ENCODE peak calls at places on chromosomes 12 and 14, in five cellular contexts. E is iris pigment epithelial cell, I is HS-5, N is HEK293T, X is GM18507. Q is an unnamed sample.

GRCh38 chr12:128879898-128880764 is 26.9 kb downstream of the GLT1D1 start:
- DNase-seq in N (no peak), I (no peak), E (no peak), X (no peak), Q (no peak)

GRCh38 chr12:23049180-23049579 is 424.2 kb downstream of the ETNK1 start:
- DNase-seq in I (no peak), N (no peak), E (peak), X (no peak), Q (no peak)

GRCh38 chr12:83700858-83701257 is 1014.2 kb downstream of the TMTC2 start:
- DNase-seq in E (peak), X (no peak), N (no peak), I (no peak), Q (no peak)

GRCh38 chr14:81625343-81625742 is 91.7 kb upstream of the SEL1L start:
- DNase-seq in E (peak), I (no peak), N (peak), X (no peak), Q (no peak)

GRCh38 chr12:67517181-67517887 is 131.2 kb upstream of the DYRK2 start:
- DNase-seq in X (no peak), I (no peak), N (no peak), E (peak), Q (no peak)

GRCh38 chr14:62947291-62947690 is 98.0 kb downstream of the KCNH5 start:
- DNase-seq in I (no peak), N (no peak), E (no peak), X (no peak), Q (no peak)

GRCh38 chr12:52496590-52497071 is 3.6 kb upstream of the KRT6A start:
- DNase-seq in I (peak), E (peak), N (no peak), X (no peak), Q (no peak)

GRCh38 chr12:81176796-81177195 is 98.9 kb downstream of the ACSS3 start:
- DNase-seq in X (no peak), E (peak), I (no peak), N (no peak), Q (no peak)

GRCh38 chr14:60622210-60622919 is 26.9 kb downstream of the SIX1 start:
- DNase-seq in E (peak), I (no peak), X (no peak), N (no peak), Q (no peak)

GRCh38 chr12:64835926-64836325 is 11.5 kb downstream of the TBC1D30 start:
- DNase-seq in I (no peak), E (no peak), X (no peak), N (no peak), Q (no peak)

Q was measured in stimulated activated naive B cell treated with anti-CD40 and anti-IgM and Interleukin-4, amounts not matched to agents 10 μg/mL and 1 μg/mL and 100 μg/mL, for 72 hours.